ENCODE peak calls at places on chromosomes 12 and 14, in four cellular contexts. One of them, this sample, is unnamed. For H3K36me3, the result is how much of the 10 kb centered on the place peaks cover.

GRCh38 chr12:13208533-13209278 is 12.2 kb downstream of the EMP1 start:
- DNase-seq in neural progenitor cell: peak
- DNase-seq in right lobe of liver: no peak
- DNase-seq in thoracic aorta: no peak
- DNase-seq in this sample: no peak

GRCh38 chr14:91078095-91078737 is 17.8 kb upstream of the RPS6KA5 start:
- DNase-seq in right lobe of liver: no peak
- DNase-seq in thoracic aorta: no peak
- DNase-seq in neural progenitor cell: no peak
- DNase-seq in this sample: no peak

GRCh38 chr14:31118892-31119291 is 88.7 kb downstream of the HECTD1 start:
- DNase-seq in neural progenitor cell: no peak
- DNase-seq in right lobe of liver: no peak
- DNase-seq in thoracic aorta: no peak
- DNase-seq in this sample: no peak

GRCh38 chr12:119176267-119177055 is 2.3 kb upstream of the HSPB8 start:
- DNase-seq in thoracic aorta: peak
- DNase-seq in neural progenitor cell: peak
- DNase-seq in right lobe of liver: peak
- DNase-seq in this sample: peak

GRCh38 chr12:27966870-27967269 is 5.7 kb downstream of the PTHLH start:
- DNase-seq in neural progenitor cell: no peak
- DNase-seq in thoracic aorta: no peak
- DNase-seq in right lobe of liver: no peak
- DNase-seq in this sample: peak

GRCh38 chr12:106039242-106039641 is 99.5 kb downstream of the NUAK1 start:
- DNase-seq in neural progenitor cell: no peak
- DNase-seq in thoracic aorta: no peak
- DNase-seq in right lobe of liver: peak
- DNase-seq in this sample: no peak

GRCh38 chr14:58637391-58638230 is at the start of gene DACT1:
- DNase-seq in neural progenitor cell: peak
- DNase-seq in thoracic aorta: peak
- DNase-seq in right lobe of liver: peak
- DNase-seq in this sample: no peak

GRCh38 chr14:70698288-70698687 is 56.6 kb downstream of the TTC9 start:
- DNase-seq in neural progenitor cell: no peak
- DNase-seq in right lobe of liver: no peak
- DNase-seq in thoracic aorta: no peak
- DNase-seq in this sample: no peak

GRCh38 chr14:102234331-102235264 is 70.4 kb downstream of the MOK start:
- DNase-seq in thoracic aorta: no peak
- DNase-seq in right lobe of liver: no peak
- DNase-seq in neural progenitor cell: no peak
- DNase-seq in this sample: no peak

GRCh38 chr12:77746108-77746507 is 84.6 kb upstream of the NAV3 start:
- DNase-seq in neural progenitor cell: no peak
- DNase-seq in right lobe of liver: no peak
- DNase-seq in thoracic aorta: no peak
- DNase-seq in this sample: no peak

GRCh38 chr12:102227954-102228353 is 30.3 kb upstream of the PMCH start:
- DNase-seq in thoracic aorta: no peak
- DNase-seq in right lobe of liver: no peak
- DNase-seq in neural progenitor cell: no peak
- DNase-seq in this sample: no peak
- TF ChIP-seq CTCF in thoracic aorta: no peak
- TF ChIP-seq CTCF in right lobe of liver: no peak
- TF ChIP-seq CTCF in neural progenitor cell: no peak
- TF ChIP-seq CTCF in this sample: no peak

GRCh38 chr14:24311837-24312615 is 724 bp downstream of the LTB4R start:
- DNase-seq in thoracic aorta: no peak
- DNase-seq in right lobe of liver: peak
- DNase-seq in neural progenitor cell: no peak
- DNase-seq in this sample: no peak

GRCh38 chr14:24308342-24309124 is 756 bp upstream of the CIDEB start:
- DNase-seq in right lobe of liver: no peak
- DNase-seq in neural progenitor cell: no peak
- DNase-seq in thoracic aorta: no peak
- DNase-seq in this sample: no peak

GRCh38 chr14:24309538-24310386 is at the start of gene LTB4R2:
- DNase-seq in right lobe of liver: no peak
- DNase-seq in thoracic aorta: no peak
- DNase-seq in neural progenitor cell: no peak
- DNase-seq in this sample: no peak

GRCh38 chr14:24310666-24311604 is at the start of gene LTB4R:
- DNase-seq in right lobe of liver: peak
- DNase-seq in neural progenitor cell: no peak
- DNase-seq in thoracic aorta: no peak
- DNase-seq in this sample: no peak

DNA sequence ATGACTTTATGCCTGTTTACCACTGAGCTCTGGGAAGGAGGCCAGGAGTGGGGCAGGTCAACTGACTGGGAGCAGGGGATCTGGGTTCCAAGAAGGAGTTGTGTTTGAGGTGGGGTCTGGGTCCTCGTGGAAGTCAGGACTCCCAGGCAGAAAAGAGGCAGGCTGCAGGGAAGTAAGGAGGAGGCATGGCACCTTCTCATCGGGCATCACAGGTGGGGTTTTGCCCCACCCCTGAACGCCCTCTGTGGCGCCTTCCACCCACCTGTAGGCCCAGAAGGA is 386 bp downstream of the LTB4R2 start:
- DNase-seq in neural progenitor cell: no peak
- DNase-seq in thoracic aorta: no peak
- DNase-seq in right lobe of liver: peak
- DNase-seq in this sample: no peak
- H3K4me3 ChIP-seq in neural progenitor cell: no peak
- H3K4me3 ChIP-seq in thoracic aorta: peak
- H3K4me3 ChIP-seq in right lobe of liver: peak
- H3K4me3 ChIP-seq in this sample: no peak

GRCh38 chr12:64419696-64420095 is 15.5 kb downstream of the XPOT start:
- DNase-seq in thoracic aorta: no peak
- DNase-seq in right lobe of liver: no peak
- DNase-seq in neural progenitor cell: no peak
- DNase-seq in this sample: no peak
- H3K36me3 ChIP-seq in thoracic aorta: half or more
- H3K36me3 ChIP-seq in right lobe of liver: under half
- H3K36me3 ChIP-seq in neural progenitor cell: half or more
- H3K36me3 ChIP-seq in this sample: under half

DNA sequence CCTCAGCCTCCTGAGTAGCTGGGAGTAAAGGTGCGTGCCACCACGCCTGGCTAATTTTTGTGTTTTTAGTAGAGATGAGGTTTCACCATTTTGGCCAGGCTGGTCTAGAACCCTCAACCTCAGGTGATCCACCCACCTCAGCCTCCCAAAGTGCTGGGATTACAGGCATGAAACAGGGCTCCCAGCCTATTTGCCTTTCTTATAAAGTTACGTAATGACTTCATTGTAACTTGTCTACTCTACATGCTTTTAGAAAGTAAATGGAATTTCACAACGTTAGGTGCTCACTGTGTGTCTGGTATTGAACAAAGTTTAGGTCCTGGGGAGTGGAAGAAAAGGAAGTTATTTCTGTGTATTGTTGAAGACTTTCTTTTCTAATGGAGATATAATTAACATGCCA is 12.5 kb downstream of the CFAP251 start:
- DNase-seq in right lobe of liver: no peak
- DNase-seq in neural progenitor cell: no peak
- DNase-seq in thoracic aorta: no peak
- DNase-seq in this sample: no peak
- TF ChIP-seq CTCF in right lobe of liver: no peak
- TF ChIP-seq CTCF in neural progenitor cell: no peak
- TF ChIP-seq CTCF in thoracic aorta: no peak
- TF ChIP-seq CTCF in this sample: no peak

DNA sequence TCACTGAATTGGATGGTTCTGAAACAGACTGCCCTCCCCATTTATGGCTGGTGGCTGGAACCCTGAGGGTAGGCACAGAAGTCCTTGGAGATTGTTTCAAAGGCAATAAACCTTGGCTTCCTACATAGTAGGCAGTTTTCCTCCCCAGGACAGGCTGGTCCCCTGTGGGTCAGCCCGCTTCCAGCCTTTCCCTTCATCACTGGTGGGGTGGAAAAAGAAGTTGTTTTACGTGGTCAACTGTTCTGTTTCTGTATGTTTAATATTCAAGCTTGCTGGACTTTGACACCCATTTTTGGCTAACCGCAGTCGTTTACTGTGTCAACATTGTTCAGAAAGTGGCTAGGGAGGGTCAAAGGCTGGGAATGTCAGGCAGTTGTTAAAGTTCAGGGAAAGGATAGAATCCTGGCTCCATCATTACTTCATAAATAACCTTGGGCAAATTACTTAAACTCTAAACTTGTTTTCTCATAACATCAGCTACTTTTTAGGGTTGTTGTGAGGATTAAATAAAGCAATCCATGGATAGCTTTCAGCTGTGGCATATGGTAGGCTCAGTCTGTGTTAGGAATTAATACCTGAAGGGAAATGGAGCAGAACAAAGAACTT is 2.4 kb downstream of the KLHDC2 start:
- DNase-seq in right lobe of liver: peak
- DNase-seq in thoracic aorta: no peak
- DNase-seq in neural progenitor cell: no peak
- DNase-seq in this sample: no peak
- H3K4me3 ChIP-seq in right lobe of liver: peak
- H3K4me3 ChIP-seq in thoracic aorta: peak
- H3K4me3 ChIP-seq in neural progenitor cell: peak
- H3K4me3 ChIP-seq in this sample: peak

DNA sequence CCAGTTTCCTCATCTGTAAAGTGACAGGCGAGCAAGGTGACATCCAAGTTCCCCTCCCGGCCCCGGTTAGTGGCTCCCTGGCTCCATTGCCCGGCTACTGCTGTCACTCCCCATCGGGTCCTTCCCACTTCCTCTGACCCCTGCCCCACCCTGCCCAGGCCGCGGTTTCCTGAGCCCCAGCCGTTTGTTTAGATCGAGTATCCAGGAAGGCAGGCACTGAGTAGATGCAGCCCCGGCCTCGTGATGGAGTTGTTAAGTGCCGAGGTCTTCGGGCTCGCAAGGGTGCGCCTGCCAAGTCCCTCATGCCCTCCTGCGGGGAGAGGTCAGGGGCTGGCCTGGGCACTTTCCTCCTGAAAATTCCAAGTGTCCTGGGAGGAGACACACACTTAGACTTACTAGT is 55.4 kb downstream of the TEAD4 start:
- DNase-seq in thoracic aorta: no peak
- DNase-seq in neural progenitor cell: no peak
- DNase-seq in right lobe of liver: no peak
- DNase-seq in this sample: no peak
- H3K36me3 ChIP-seq in thoracic aorta: under half
- H3K36me3 ChIP-seq in neural progenitor cell: under half
- H3K36me3 ChIP-seq in right lobe of liver: under half
- H3K36me3 ChIP-seq in this sample: under half

GRCh38 chr14:49677643-49678042 is 10.4 kb downstream of the POLE2 start:
- DNase-seq in neural progenitor cell: peak
- DNase-seq in right lobe of liver: no peak
- DNase-seq in thoracic aorta: no peak
- DNase-seq in this sample: no peak
- TF ChIP-seq CTCF in neural progenitor cell: no peak
- TF ChIP-seq CTCF in right lobe of liver: no peak
- TF ChIP-seq CTCF in thoracic aorta: no peak
- TF ChIP-seq CTCF in this sample: peak

DNA sequence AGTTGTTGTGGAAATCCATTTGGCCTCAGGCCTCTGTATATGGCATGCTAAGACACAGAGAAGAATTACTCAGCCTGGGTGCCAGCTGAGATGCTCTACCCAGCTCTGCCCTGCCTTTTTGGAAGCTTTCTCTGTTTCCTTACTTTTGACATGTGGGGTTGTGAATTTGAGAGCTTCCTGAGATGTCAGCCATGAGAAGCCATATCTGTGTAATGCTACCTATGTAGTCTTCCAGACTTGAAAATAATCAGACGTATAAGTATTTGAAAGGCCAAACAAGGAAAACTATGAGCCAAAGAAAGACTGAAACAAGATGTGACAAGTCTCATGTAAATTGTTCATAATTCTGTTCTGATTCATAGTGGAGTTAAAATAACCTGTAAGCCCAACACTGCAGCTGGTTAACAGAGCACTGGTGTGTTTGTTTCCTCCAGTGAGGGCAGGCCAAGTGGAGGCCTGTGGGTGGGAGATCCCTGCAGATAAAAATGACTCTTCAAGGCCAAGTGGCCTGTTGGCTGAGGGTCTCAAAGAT is 93.9 kb downstream of the TMX1 start:
- DNase-seq in thoracic aorta: no peak
- DNase-seq in neural progenitor cell: no peak
- DNase-seq in right lobe of liver: no peak
- DNase-seq in this sample: no peak
- H3K4me3 ChIP-seq in thoracic aorta: no peak
- H3K4me3 ChIP-seq in neural progenitor cell: no peak
- H3K4me3 ChIP-seq in right lobe of liver: no peak
- H3K4me3 ChIP-seq in this sample: no peak

GRCh38 chr14:105465209-105466031 is 9.2 kb upstream of the CRIP2 start:
- DNase-seq in right lobe of liver: no peak
- DNase-seq in neural progenitor cell: no peak
- DNase-seq in thoracic aorta: no peak
- DNase-seq in this sample: no peak
- H3K36me3 ChIP-seq in right lobe of liver: under half
- H3K36me3 ChIP-seq in neural progenitor cell: under half
- H3K36me3 ChIP-seq in thoracic aorta: under half
- H3K36me3 ChIP-seq in this sample: under half

GRCh38 chr12:74370608-74371216 is 166.9 kb upstream of the ATXN7L3B start:
- DNase-seq in thoracic aorta: no peak
- DNase-seq in right lobe of liver: no peak
- DNase-seq in neural progenitor cell: no peak
- DNase-seq in this sample: no peak

GRCh38 chr12:74365178-74365964 is 172.3 kb upstream of the ATXN7L3B start:
- DNase-seq in right lobe of liver: no peak
- DNase-seq in thoracic aorta: no peak
- DNase-seq in neural progenitor cell: peak
- DNase-seq in this sample: no peak
- TF ChIP-seq CTCF in right lobe of liver: no peak
- TF ChIP-seq CTCF in thoracic aorta: no peak
- TF ChIP-seq CTCF in neural progenitor cell: peak
- TF ChIP-seq CTCF in this sample: peak

This sample was measured in BJ.